ENCODE peak calls at places on chromosomes 1 and 21, in seven cellular contexts. E is Calu3, M is fibroblast of the aortic adventitia, A is IMR-90, T is cardiac fibroblast, D is esophagus squamous epithelium, P is mesothelial cell of epicardium. U is an unnamed sample.

GRCh38 chr1:94522304-94522703 is 19.3 kb downstream of the F3 start:
- DNase-seq in T (peak; percentile 83), E (peak; percentile 17), P (no peak), A (peak; percentile 72), M (peak; percentile 82), D (no peak), U (no peak)

GRCh38 chr1:207747627-207748492 is 4.0 kb upstream of the CD46 start:
- DNase-seq in A (no peak), T (no peak), E (peak; percentile 60), D (no peak), P (no peak), M (no peak), U (no peak)

GRCh38 chr1:61213612-61214011 is 131.3 kb downstream of the NFIA start:
- DNase-seq in T (no peak), D (no peak), P (no peak), M (no peak), A (no peak), E (no peak), U (no peak)

GRCh38 chr21:40140675-40141074 is 273.4 kb downstream of the PCP4 start:
- DNase-seq in E (no peak), M (no peak), A (no peak), D (no peak), P (no peak), T (no peak), U (no peak)

GRCh38 chr1:145786271-145786670 is 37.6 kb downstream of the RNF115 start:
- DNase-seq in E (no peak), D (no peak), P (no peak), M (no peak), A (no peak), T (no peak), U (no peak)

GRCh38 chr1:232927722-232928505 is 22.5 kb upstream of the NTPCR start:
- DNase-seq in D (no peak), T (no peak), E (no peak), A (no peak), P (no peak), M (no peak), U (no peak)

GRCh38 chr1:50109647-50110075 is 941 bp downstream of the ELAVL4 start:
- DNase-seq in T (no peak), A (no peak), E (no peak), P (no peak), D (no peak), M (no peak), U (no peak)

GRCh38 chr1:147545133-147545532 is 3.8 kb downstream of the BCL9 start:
- DNase-seq in E (peak; percentile 82), D (no peak), A (peak; percentile 63), T (peak; percentile 31), M (peak; percentile 69), P (no peak), U (no peak)

GRCh38 chr1:53378061-53378460 is 50.2 kb upstream of the LRP8 start:
- DNase-seq in A (no peak), D (no peak), M (no peak), E (no peak), T (no peak), P (peak; percentile 12), U (no peak)

GRCh38 chr1:110606784-110607662 is 865 bp upstream of the KCNA2 start:
- DNase-seq in A (no peak), D (no peak), M (no peak), E (no peak), T (no peak), P (no peak), U (peak; percentile 24)

GRCh38 chr1:82225407-82226197 is 424.9 kb downstream of the ADGRL2 start:
- DNase-seq in T (peak; percentile 83), A (no peak), P (no peak), E (no peak), D (no peak), M (peak; percentile 82), U (no peak)

GRCh38 chr1:206503591-206504362 is 3.6 kb upstream of the RASSF5 start:
- DNase-seq in D (no peak), M (peak; percentile 98), A (peak; percentile 98), T (peak; percentile 94), P (no peak), E (peak; percentile 51), U (no peak)

GRCh38 chr1:32353886-32354570 is 8.3 kb downstream of the FAM229A start:
- DNase-seq in A (peak; percentile 85), D (no peak), E (no peak), P (no peak), T (peak; percentile 96), M (peak; percentile 91), U (no peak)

GRCh38 chr1:178055779-178056471 is 38.0 kb upstream of the RASAL2 start:
- DNase-seq in P (no peak), M (no peak), E (peak; percentile 39), T (peak; percentile 43), D (no peak), A (peak; percentile 25), U (no peak)

GRCh38 chr21:33661146-33661545 is 18.8 kb downstream of the ITSN1 start:
- DNase-seq in A (peak; percentile 23), M (no peak), T (no peak), P (no peak), E (no peak), D (no peak), U (no peak)

GRCh38 chr1:75425001-75425400 is 185.9 kb downstream of the SLC44A5 start:
- DNase-seq in D (no peak), E (no peak), P (no peak), A (no peak), T (no peak), M (no peak), U (no peak)
- TF ChIP-seq CTCF in D (no peak), E (no peak), P (no peak), A (no peak), T (no peak), M (no peak), U (no peak)

GRCh38 chr1:226108935-226109828 is 46.7 kb downstream of the H3-3A start:
- DNase-seq in E (no peak), D (no peak), T (peak; percentile 86), A (peak; percentile 36), M (peak; percentile 74), P (no peak), U (no peak)
- TF ChIP-seq CTCF in E (peak; percentile 21), D (no peak), T (no peak), A (no peak), M (peak; percentile 2), P (no peak), U (no peak)

GRCh38 chr1:226549937-226550670 is 1.5 kb downstream of the STUM start:
- DNase-seq in D (no peak), P (no peak), A (no peak), M (no peak), E (peak; percentile 45), T (peak; percentile 34), U (peak; percentile 5)
- TF ChIP-seq CTCF in D (no peak), P (peak; percentile 18), A (no peak), M (peak; percentile 30), E (no peak), T (no peak), U (peak; percentile 27)

GRCh38 chr1:218548764-218549163 is 203.6 kb downstream of the TGFB2 start:
- DNase-seq in T (peak; percentile 19), D (no peak), P (no peak), M (no peak), A (no peak), E (no peak), U (no peak)

GRCh38 chr1:218547901-218548730 is 203.0 kb downstream of the TGFB2 start:
- DNase-seq in M (no peak), P (no peak), T (no peak), A (no peak), E (peak; percentile 80), D (no peak), U (no peak)

GRCh38 chr1:218546314-218546713 is 201.2 kb downstream of the TGFB2 start:
- DNase-seq in A (peak; percentile 32), E (peak; percentile 24), P (no peak), T (peak; percentile 25), D (no peak), M (peak; percentile 43), U (no peak)
- TF ChIP-seq CTCF in A (peak; percentile 28), E (no peak), P (no peak), T (peak; percentile 18), D (no peak), M (peak; percentile 30), U (no peak)

GRCh38 chr21:43939443-43940328 is 72.4 kb upstream of the TRAPPC10 start:
- DNase-seq in A (no peak), P (no peak), T (no peak), E (no peak), M (no peak), D (no peak), U (no peak)
- TF ChIP-seq CTCF in A (no peak), P (no peak), T (no peak), E (no peak), M (no peak), D (no peak), U (peak; percentile 12)

GRCh38 chr1:23553896-23554480 is 5.3 kb downstream of the ID3 start:
- DNase-seq in P (no peak), M (no peak), T (no peak), E (no peak), A (no peak), D (no peak), U (no peak)

GRCh38 chr1:23553206-23553895 is 6.0 kb downstream of the ID3 start:
- DNase-seq in P (no peak), T (no peak), E (no peak), D (no peak), A (no peak), M (no peak), U (no peak)

GRCh38 chr1:23555225-23555801 is 4.0 kb downstream of the ID3 start:
- DNase-seq in A (peak; percentile 68), D (no peak), M (peak; percentile 66), T (peak; percentile 79), E (no peak), P (no peak), U (no peak)

GRCh38 chr1:23555949-23556640 is 3.2 kb downstream of the ID3 start:
- DNase-seq in M (peak; percentile 78), P (no peak), T (peak; percentile 85), D (no peak), A (peak; percentile 86), E (no peak), U (no peak)

DNA sequence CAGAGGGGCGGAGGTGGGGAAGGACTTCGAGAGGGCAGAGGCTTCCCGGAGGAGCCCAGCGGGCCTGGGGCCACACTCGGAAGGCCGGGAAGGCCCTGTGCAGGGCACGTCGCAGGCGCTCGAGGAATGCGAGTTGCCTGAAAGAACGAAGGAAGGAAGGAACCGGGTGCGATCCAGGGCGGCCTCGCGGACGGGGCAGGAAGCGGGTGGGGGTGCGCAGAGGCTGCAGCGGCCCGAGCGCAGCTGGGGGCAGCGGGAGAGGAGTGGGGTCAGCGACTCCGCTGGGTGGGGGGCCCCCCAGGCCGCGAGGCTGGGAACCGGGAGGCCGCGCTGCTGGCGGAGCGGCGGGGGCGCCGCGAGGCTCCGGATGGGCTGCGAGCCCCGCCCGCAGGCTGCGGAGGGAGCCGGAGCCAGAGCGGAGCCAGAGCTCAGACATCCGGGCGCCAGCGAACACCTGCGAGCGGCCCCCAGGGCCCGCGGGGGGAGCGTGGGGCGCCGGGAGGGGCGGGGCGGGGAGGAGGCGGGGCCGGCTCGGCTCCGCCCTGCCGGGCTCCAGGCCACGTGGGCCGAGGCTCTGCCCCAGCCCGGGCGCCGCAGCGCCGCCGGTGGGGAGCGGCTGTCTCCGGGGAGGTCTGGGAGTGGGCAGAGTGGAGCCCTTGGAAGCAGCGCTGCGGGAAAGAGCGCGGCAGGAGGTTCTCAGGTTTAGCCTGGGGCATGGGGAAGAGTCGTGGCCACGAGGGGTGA is 4.6 kb downstream of the ID3 start:
- DNase-seq in A (peak; percentile 85), M (peak; percentile 76), E (peak; percentile 75), T (peak; percentile 93), P (peak; percentile 86), D (no peak), U (peak; percentile 75)
- TF ChIP-seq CTCF in A (peak; percentile 37), M (peak; percentile 49), E (no peak), T (peak; percentile 19), P (no peak), D (no peak), U (peak; percentile 39)

GRCh38 chr1:18486195-18486594 is 5.5 kb downstream of the KLHDC7A start:
- DNase-seq in A (no peak), D (no peak), P (no peak), T (no peak), M (no peak), E (peak; percentile 22), U (peak; percentile 13)
- TF ChIP-seq CTCF in A (no peak), D (no peak), P (no peak), T (no peak), M (no peak), E (no peak), U (peak; percentile 39)